ENCODE peak calls at places on chromosome 22, in ten cellular contexts. R, F, O, W, Q, I, J, Z, T and L are unnamed samples.

GRCh38 chr22:48238966-48239365 is 1476.5 kb downstream of the TBC1D22A start:
- DNase-seq in R (peak), F (no peak), O (no peak), W (no peak), Q (no peak), I (no peak), J (no peak), Z (no peak), T (peak), L (no peak)

GRCh38 chr22:44957267-44957905 is 52.4 kb downstream of the PHF21B start:
- DNase-seq in R (no peak), F (no peak), O (no peak), W (no peak), Q (no peak), I (no peak), J (no peak), Z (no peak), T (no peak), L (no peak)

GRCh38 chr22:38272373-38273134 is at the start of gene TMEM184B:
- DNase-seq in R (no peak), F (no peak), O (peak), W (no peak), Q (peak), I (no peak), J (no peak), Z (no peak), T (peak), L (peak)

GRCh38 chr22:46203590-46203980 is 46.5 kb downstream of the CDPF1 start:
- DNase-seq in R (no peak), F (no peak), O (peak), W (no peak), Q (no peak), I (no peak), J (no peak), Z (no peak), T (no peak), L (no peak)

GRCh38 chr22:38088723-38089473 is 4.9 kb upstream of the SLC16A8 start:
- DNase-seq in R (no peak), F (no peak), O (no peak), W (no peak), Q (peak), I (no peak), J (no peak), Z (no peak), T (no peak), L (no peak)

GRCh38 chr22:21942407-21942895 is 10.2 kb downstream of the PPM1F start:
- DNase-seq in R (no peak), F (no peak), O (peak), W (peak), Q (peak), I (peak), J (peak), Z (no peak), T (peak), L (peak)

GRCh38 chr22:25060522-25061071 is 108.1 kb downstream of the KIAA1671 start:
- DNase-seq in R (no peak), F (no peak), O (no peak), W (no peak), Q (no peak), I (no peak), J (no peak), Z (no peak), T (no peak), L (no peak)

GRCh38 chr22:37370306-37370979 is 56.8 kb downstream of the ELFN2 start:
- DNase-seq in R (no peak), F (no peak), O (no peak), W (no peak), Q (peak), I (no peak), J (no peak), Z (no peak), T (no peak), L (no peak)

GRCh38 chr22:43953988-43954771 is 1.1 kb upstream of the SAMM50 start:
- DNase-seq in R (no peak), F (no peak), O (no peak), W (no peak), Q (no peak), I (no peak), J (no peak), Z (no peak), T (no peak), L (no peak)

GRCh38 chr22:20549232-20549841 is 41.9 kb downstream of the MED15 start:
- DNase-seq in R (no peak), F (no peak), O (peak), W (no peak), Q (peak), I (no peak), J (no peak), Z (no peak), T (no peak), L (peak)

GRCh38 chr22:48864748-48865147 is 962.9 kb downstream of the BRD1 start:
- DNase-seq in R (no peak), F (no peak), O (peak), W (no peak), Q (no peak), I (no peak), J (no peak), Z (no peak), T (no peak), L (no peak)

GRCh38 chr22:26577081-26577480 is 12.9 kb downstream of the TPST2 start:
- DNase-seq in R (no peak), F (no peak), O (no peak), W (no peak), Q (no peak), I (no peak), J (no peak), Z (no peak), T (no peak), L (no peak)

GRCh38 chr22:43829904-43830851 is 18.1 kb upstream of the EFCAB6 start:
- DNase-seq in R (no peak), F (no peak), O (no peak), W (no peak), Q (peak), I (peak), J (no peak), Z (no peak), T (peak), L (peak)

GRCh38 chr22:20751185-20751851 is 22.6 kb upstream of the SERPIND1 start:
- DNase-seq in R (no peak), F (no peak), O (no peak), W (no peak), Q (no peak), I (no peak), J (no peak), Z (no peak), T (no peak), L (no peak)

GRCh38 chr22:49992921-49993648 is 19.5 kb downstream of the IL17REL start:
- DNase-seq in R (peak), F (no peak), O (peak), W (peak), Q (peak), I (no peak), J (no peak), Z (peak), T (peak), L (peak)

GRCh38 chr22:22390989-22391388 is 117.6 kb downstream of the ZNF280B start:
- DNase-seq in R (peak), F (no peak), O (no peak), W (no peak), Q (no peak), I (no peak), J (no peak), Z (no peak), T (no peak), L (no peak)

GRCh38 chr22:22925795-22926358 is 38.3 kb downstream of the IGLL5 start:
- DNase-seq in R (no peak), F (no peak), O (no peak), W (no peak), Q (no peak), I (no peak), J (no peak), Z (no peak), T (no peak), L (no peak)

GRCh38 chr22:49639956-49640355 is 187.7 kb downstream of the BRD1 start:
- DNase-seq in R (no peak), F (no peak), O (no peak), W (no peak), Q (no peak), I (no peak), J (no peak), Z (no peak), T (no peak), L (no peak)

GRCh38 chr22:22738959-22739585 is 94.7 kb downstream of the GGTLC2 start:
- DNase-seq in R (peak), F (no peak), O (no peak), W (no peak), Q (no peak), I (no peak), J (no peak), Z (no peak), T (no peak), L (no peak)

GRCh38 chr22:44722611-44723010 is 20.6 kb downstream of the PRR5 start:
- DNase-seq in R (no peak), F (no peak), O (no peak), W (no peak), Q (no peak), I (no peak), J (no peak), Z (no peak), T (no peak), L (no peak)

GRCh38 chr22:37162221-37163095 is 12.7 kb upstream of the IL2RB start:
- DNase-seq in R (no peak), F (no peak), O (peak), W (no peak), Q (no peak), I (no peak), J (no peak), Z (no peak), T (no peak), L (peak)

GRCh38 chr22:37239336-37240239 is 4.5 kb downstream of the RAC2 start:
- DNase-seq in R (no peak), F (no peak), O (peak), W (no peak), Q (no peak), I (no peak), J (no peak), Z (no peak), T (no peak), L (no peak)

GRCh38 chr22:23569716-23570115 is 10.4 kb downstream of the IGLL1 start:
- DNase-seq in R (no peak), F (no peak), O (no peak), W (no peak), Q (no peak), I (no peak), J (no peak), Z (no peak), T (no peak), L (no peak)

GRCh38 chr22:25368271-25368670 is 148.8 kb downstream of the CRYBB2 start:
- DNase-seq in R (no peak), F (no peak), O (peak), W (peak), Q (no peak), I (peak), J (peak), Z (no peak), T (no peak), L (peak)

GRCh38 chr22:31199187-31199586 is 12.9 kb upstream of the LIMK2 start:
- DNase-seq in R (no peak), F (no peak), O (no peak), W (no peak), Q (no peak), I (no peak), J (no peak), Z (no peak), T (no peak), L (no peak)

GRCh38 chr22:50526849-50527801 is 1.7 kb upstream of the SCO2 start:
- DNase-seq in R (no peak), F (no peak), O (peak), W (no peak), Q (peak), I (no peak), J (no peak), Z (no peak), T (peak), L (no peak)

GRCh38 chr22:32395107-32395506 is 16.9 kb downstream of the RTCB start:
- DNase-seq in R (no peak), F (no peak), O (no peak), W (no peak), Q (no peak), I (no peak), J (no peak), Z (no peak), T (no peak), L (no peak)

GRCh38 chr22:32385681-32386080 is 26.4 kb downstream of the RTCB start:
- DNase-seq in R (no peak), F (no peak), O (no peak), W (no peak), Q (no peak), I (no peak), J (no peak), Z (no peak), T (no peak), L (no peak)

GRCh38 chr22:32389685-32390084 is 22.4 kb downstream of the RTCB start:
- DNase-seq in R (no peak), F (no peak), O (no peak), W (peak), Q (no peak), I (no peak), J (no peak), Z (no peak), T (no peak), L (peak)
- TF ChIP-seq CTCF in R (no peak), F (peak), O (no peak), W (peak), Q (no peak), I (peak), J (peak), Z (no peak), T (no peak), L (peak)

GRCh38 chr22:35381424-35381772 is 502 bp downstream of the HMOX1 start:
- DNase-seq in R (no peak), F (no peak), O (no peak), W (no peak), Q (no peak), I (no peak), J (no peak), Z (no peak), T (no peak), L (no peak)

GRCh38 chr22:35384973-35385588 is 4.2 kb downstream of the HMOX1 start:
- DNase-seq in R (no peak), F (no peak), O (peak), W (no peak), Q (no peak), I (no peak), J (no peak), Z (no peak), T (no peak), L (no peak)

GRCh38 chr22:35383679-35384071 is 2.8 kb downstream of the HMOX1 start:
- DNase-seq in R (no peak), F (no peak), O (no peak), W (no peak), Q (no peak), I (no peak), J (no peak), Z (no peak), T (no peak), L (no peak)

GRCh38 chr22:35386670-35387288 is 5.9 kb downstream of the HMOX1 start:
- DNase-seq in R (no peak), F (no peak), O (peak), W (no peak), Q (no peak), I (no peak), J (no peak), Z (no peak), T (no peak), L (no peak)

GRCh38 chr22:35384567-35384966 is 3.7 kb downstream of the HMOX1 start:
- DNase-seq in R (no peak), F (no peak), O (peak), W (no peak), Q (no peak), I (no peak), J (no peak), Z (no peak), T (no peak), L (no peak)
- H3K4me3 ChIP-seq in R (no peak), F (peak), O (no peak), W (no peak), Q (peak), I (no peak), J (no peak), Z (no peak), T (no peak), L (no peak)

DNA sequence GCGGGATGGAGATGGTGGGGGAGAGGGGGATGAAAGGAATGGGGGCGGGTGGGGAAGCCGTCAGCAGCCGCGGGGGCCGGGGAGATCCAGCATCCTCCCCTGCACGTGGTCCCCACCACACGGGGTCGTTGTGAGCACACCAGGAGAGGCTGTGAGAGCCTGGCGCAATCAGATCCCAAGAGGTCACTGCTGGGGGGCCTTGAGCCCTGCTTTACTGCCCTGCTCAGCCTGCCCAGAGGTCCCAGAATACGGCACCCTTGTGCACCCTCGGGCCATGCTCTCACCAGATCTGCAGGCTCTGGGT is 7.4 kb downstream of the CABP7 start:
- DNase-seq in R (no peak), F (no peak), O (no peak), W (no peak), Q (peak), I (no peak), J (no peak), Z (no peak), T (no peak), L (no peak)
- TF ChIP-seq CTCF in R (no peak), F (no peak), O (no peak), W (peak), Q (peak), I (peak), J (peak), Z (no peak), T (no peak), L (peak)

DNA sequence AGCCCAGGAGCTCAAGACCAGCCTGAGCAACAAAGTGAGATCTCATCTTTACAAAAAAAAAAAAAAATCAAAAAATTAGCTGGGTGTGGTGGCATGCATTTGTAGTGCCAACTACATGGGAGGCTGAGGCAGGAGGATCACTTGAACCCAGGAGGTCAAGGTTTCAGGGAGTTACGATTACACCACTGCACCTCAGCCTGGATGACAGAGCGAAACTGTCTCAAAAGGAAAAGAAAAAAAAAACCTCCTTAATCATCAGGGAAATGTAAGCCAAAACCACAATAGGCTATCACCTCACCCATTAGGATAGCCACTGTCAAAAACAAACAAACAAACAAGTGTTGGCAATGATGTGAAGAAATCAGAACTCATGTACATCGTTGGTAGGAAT is 13.4 kb downstream of the DGCR2 start:
- DNase-seq in R (no peak), F (no peak), O (no peak), W (no peak), Q (no peak), I (no peak), J (no peak), Z (no peak), T (no peak), L (no peak)
- H3K4me3 ChIP-seq in R (no peak), F (no peak), O (no peak), W (no peak), Q (no peak), I (no peak), J (no peak), Z (no peak), T (no peak), L (no peak)

DNA sequence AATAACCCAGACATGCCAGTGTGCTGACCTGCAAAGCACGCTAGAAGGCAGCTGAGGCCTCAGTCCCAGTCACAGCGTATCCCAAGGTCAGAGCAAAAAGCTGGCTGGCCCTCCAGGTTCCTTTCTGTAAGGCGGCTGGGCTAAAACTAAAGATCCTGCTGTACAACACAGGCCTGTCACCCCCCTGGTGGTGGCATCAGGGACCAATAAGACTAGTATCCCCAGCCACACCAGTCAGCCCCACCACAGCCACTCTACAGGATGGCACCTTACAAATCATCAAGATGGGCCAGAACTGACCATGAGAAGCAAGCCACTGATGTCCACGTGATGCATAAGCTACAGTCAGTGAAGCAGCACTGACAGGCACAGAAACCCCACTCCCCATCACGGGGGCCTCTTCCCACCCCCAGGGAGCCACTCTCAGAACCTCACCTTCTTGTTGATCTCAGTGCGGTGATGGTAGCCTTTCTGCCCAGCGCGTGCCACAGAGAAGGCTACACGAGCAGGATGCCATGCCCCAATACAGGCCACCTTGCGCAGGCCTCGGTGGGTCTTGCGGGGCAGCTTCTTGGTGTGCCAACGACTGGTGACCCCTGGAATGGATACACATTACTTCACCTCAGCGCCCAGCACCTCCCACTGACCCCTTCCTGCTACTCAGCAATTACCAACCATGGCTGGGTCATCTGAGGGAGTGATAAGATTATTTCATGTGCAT is 5.0 kb downstream of the RPL3 start:
- DNase-seq in R (no peak), F (no peak), O (no peak), W (no peak), Q (no peak), I (no peak), J (no peak), Z (no peak), T (no peak), L (no peak)
- TF ChIP-seq CTCF in R (no peak), F (peak), O (no peak), W (peak), Q (peak), I (no peak), J (no peak), Z (peak), T (no peak), L (peak)